ENCODE peak calls at places on chromosome 12, in five cellular contexts. One of them, this sample, is unnamed.

GRCh38 chr12:88553941-88554658 is 26.2 kb downstream of the KITLG start:
- DNase-seq in sigmoid colon: no peak
- DNase-seq in tibial artery: peak
- DNase-seq in chondrocyte: no peak
- DNase-seq in BE2C: no peak
- DNase-seq in this sample: no peak

GRCh38 chr12:100572184-100572583 is 1.3 kb upstream of the GAS2L3 start:
- DNase-seq in sigmoid colon: no peak
- DNase-seq in tibial artery: no peak
- DNase-seq in chondrocyte: no peak
- DNase-seq in BE2C: no peak
- DNase-seq in this sample: no peak

GRCh38 chr12:64528616-64529015 is 76.7 kb downstream of the TBK1 start:
- DNase-seq in sigmoid colon: no peak
- DNase-seq in tibial artery: no peak
- DNase-seq in chondrocyte: no peak
- DNase-seq in BE2C: peak
- DNase-seq in this sample: no peak

GRCh38 chr12:56998316-56998715 is 8.0 kb downstream of the ZBTB39 start:
- DNase-seq in sigmoid colon: no peak
- DNase-seq in tibial artery: no peak
- DNase-seq in chondrocyte: no peak
- DNase-seq in BE2C: no peak
- DNase-seq in this sample: no peak

GRCh38 chr12:124428136-124428791 is 133.4 kb downstream of the RFLNA start:
- DNase-seq in sigmoid colon: peak
- DNase-seq in tibial artery: no peak
- DNase-seq in chondrocyte: no peak
- DNase-seq in BE2C: peak
- DNase-seq in this sample: no peak

GRCh38 chr12:5257763-5258475 is 174.0 kb upstream of the NTF3 start:
- DNase-seq in sigmoid colon: no peak
- DNase-seq in tibial artery: no peak
- DNase-seq in chondrocyte: no peak
- DNase-seq in BE2C: no peak
- DNase-seq in this sample: no peak

GRCh38 chr12:90080616-90081015 is 372.0 kb upstream of the ATP2B1 start:
- DNase-seq in sigmoid colon: no peak
- DNase-seq in tibial artery: no peak
- DNase-seq in chondrocyte: no peak
- DNase-seq in BE2C: no peak
- DNase-seq in this sample: no peak

GRCh38 chr12:125032466-125033152 is 32.6 kb upstream of the AACS start:
- DNase-seq in sigmoid colon: no peak
- DNase-seq in tibial artery: no peak
- DNase-seq in chondrocyte: no peak
- DNase-seq in BE2C: no peak
- DNase-seq in this sample: no peak

GRCh38 chr12:12883369-12884001 is 7.9 kb upstream of the GPRC5A start:
- DNase-seq in sigmoid colon: peak
- DNase-seq in tibial artery: no peak
- DNase-seq in chondrocyte: no peak
- DNase-seq in BE2C: no peak
- DNase-seq in this sample: no peak

GRCh38 chr12:89051065-89051677 is 301.1 kb downstream of the DUSP6 start:
- DNase-seq in sigmoid colon: no peak
- DNase-seq in tibial artery: no peak
- DNase-seq in chondrocyte: no peak
- DNase-seq in BE2C: peak
- DNase-seq in this sample: no peak

GRCh38 chr12:46779879-46780278 is 45.9 kb downstream of the SLC38A4 start:
- DNase-seq in sigmoid colon: no peak
- DNase-seq in tibial artery: no peak
- DNase-seq in chondrocyte: no peak
- DNase-seq in BE2C: no peak
- DNase-seq in this sample: no peak

GRCh38 chr12:3496964-3497363 is 6.0 kb downstream of the PRMT8 start:
- DNase-seq in sigmoid colon: no peak
- DNase-seq in tibial artery: no peak
- DNase-seq in chondrocyte: no peak
- DNase-seq in BE2C: no peak
- DNase-seq in this sample: no peak

GRCh38 chr12:3236345-3237153 is 159.4 kb downstream of the TSPAN9 start:
- DNase-seq in sigmoid colon: no peak
- DNase-seq in tibial artery: no peak
- DNase-seq in chondrocyte: no peak
- DNase-seq in BE2C: peak
- DNase-seq in this sample: no peak

GRCh38 chr12:131896811-131897270 is 2.4 kb downstream of the ULK1 start:
- DNase-seq in sigmoid colon: no peak
- DNase-seq in tibial artery: no peak
- DNase-seq in chondrocyte: no peak
- DNase-seq in BE2C: no peak
- DNase-seq in this sample: peak

GRCh38 chr12:100395811-100396210 is 38.9 kb downstream of the SLC17A8 start:
- DNase-seq in sigmoid colon: no peak
- DNase-seq in tibial artery: no peak
- DNase-seq in chondrocyte: no peak
- DNase-seq in BE2C: no peak
- DNase-seq in this sample: no peak

GRCh38 chr12:69252033-69252432 is 12.7 kb downstream of the CPSF6 start:
- DNase-seq in sigmoid colon: no peak
- DNase-seq in tibial artery: no peak
- DNase-seq in chondrocyte: no peak
- DNase-seq in BE2C: no peak
- DNase-seq in this sample: no peak

GRCh38 chr12:3607039-3607719 is 116.2 kb downstream of the PRMT8 start:
- DNase-seq in sigmoid colon: no peak
- DNase-seq in tibial artery: no peak
- DNase-seq in chondrocyte: peak
- DNase-seq in BE2C: no peak
- DNase-seq in this sample: no peak

GRCh38 chr12:24111101-24111500 is 161.6 kb upstream of the SOX5 start:
- DNase-seq in sigmoid colon: no peak
- DNase-seq in tibial artery: no peak
- DNase-seq in chondrocyte: no peak
- DNase-seq in BE2C: no peak
- DNase-seq in this sample: no peak

GRCh38 chr12:4909397-4909733 is 340 bp upstream of the KCNA1 start:
- DNase-seq in sigmoid colon: no peak
- DNase-seq in tibial artery: no peak
- DNase-seq in chondrocyte: no peak
- DNase-seq in BE2C: no peak
- DNase-seq in this sample: no peak

GRCh38 chr12:101877816-101878811 is 734 bp downstream of the DRAM1 start:
- DNase-seq in sigmoid colon: peak
- DNase-seq in tibial artery: peak
- DNase-seq in chondrocyte: no peak
- DNase-seq in BE2C: no peak
- DNase-seq in this sample: no peak

GRCh38 chr12:11630046-11630706 is 19.3 kb upstream of the ETV6 start:
- DNase-seq in sigmoid colon: no peak
- DNase-seq in tibial artery: no peak
- DNase-seq in chondrocyte: no peak
- DNase-seq in BE2C: peak
- DNase-seq in this sample: no peak

GRCh38 chr12:12665194-12665593 is 30.8 kb downstream of the GPR19 start:
- DNase-seq in sigmoid colon: no peak
- DNase-seq in tibial artery: no peak
- DNase-seq in chondrocyte: no peak
- DNase-seq in BE2C: no peak
- DNase-seq in this sample: no peak

DNA sequence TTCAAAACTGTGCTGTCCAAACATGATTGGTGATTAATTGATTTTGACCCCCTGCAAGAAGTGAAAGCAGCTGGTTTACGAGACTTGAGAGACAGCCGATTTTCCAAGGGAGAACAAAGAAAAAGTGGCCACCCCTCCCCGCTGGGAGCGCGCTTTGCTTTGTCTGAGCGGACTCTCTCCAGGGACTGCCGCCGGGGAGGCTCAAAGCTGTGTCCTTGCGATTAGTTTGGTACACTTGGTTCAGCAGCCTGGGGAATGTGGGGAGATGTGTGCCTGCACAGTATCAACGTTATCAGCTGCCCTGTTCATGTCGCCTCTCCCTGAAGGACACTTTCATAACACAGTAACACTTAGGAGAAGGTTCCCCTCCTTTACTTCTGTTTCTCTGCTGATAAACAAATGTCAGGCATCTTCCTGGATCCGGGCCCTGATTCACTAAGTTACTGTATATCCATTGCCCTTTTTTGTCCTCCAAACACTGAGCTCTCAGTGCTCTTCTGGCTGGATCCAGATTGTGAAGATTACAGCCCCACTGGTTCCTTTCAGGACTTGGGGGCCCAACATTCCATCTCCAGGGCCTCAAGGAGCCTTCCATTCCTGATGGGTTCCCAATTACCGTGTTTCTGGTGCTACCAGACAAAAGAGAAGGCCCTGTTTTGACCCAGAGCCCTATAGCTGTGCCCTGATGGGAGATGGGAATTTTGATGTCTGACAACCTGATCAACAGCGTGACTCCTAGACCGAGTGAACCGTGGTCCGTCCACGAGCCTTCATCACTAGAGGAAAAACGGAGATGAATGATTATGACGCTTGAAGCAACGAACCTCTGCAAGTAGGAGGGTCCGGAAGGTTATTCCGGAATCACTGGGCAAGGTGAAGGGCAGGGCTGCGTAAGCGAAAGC is 31.7 kb upstream of the TUBA1C start:
- DNase-seq in sigmoid colon: peak
- DNase-seq in tibial artery: peak
- DNase-seq in chondrocyte: no peak
- DNase-seq in BE2C: peak
- DNase-seq in this sample: no peak
- TF ChIP-seq CTCF in sigmoid colon: no peak
- TF ChIP-seq CTCF in tibial artery: peak
- TF ChIP-seq CTCF in chondrocyte: no peak
- TF ChIP-seq CTCF in BE2C: peak
- TF ChIP-seq CTCF in this sample: no peak

DNA sequence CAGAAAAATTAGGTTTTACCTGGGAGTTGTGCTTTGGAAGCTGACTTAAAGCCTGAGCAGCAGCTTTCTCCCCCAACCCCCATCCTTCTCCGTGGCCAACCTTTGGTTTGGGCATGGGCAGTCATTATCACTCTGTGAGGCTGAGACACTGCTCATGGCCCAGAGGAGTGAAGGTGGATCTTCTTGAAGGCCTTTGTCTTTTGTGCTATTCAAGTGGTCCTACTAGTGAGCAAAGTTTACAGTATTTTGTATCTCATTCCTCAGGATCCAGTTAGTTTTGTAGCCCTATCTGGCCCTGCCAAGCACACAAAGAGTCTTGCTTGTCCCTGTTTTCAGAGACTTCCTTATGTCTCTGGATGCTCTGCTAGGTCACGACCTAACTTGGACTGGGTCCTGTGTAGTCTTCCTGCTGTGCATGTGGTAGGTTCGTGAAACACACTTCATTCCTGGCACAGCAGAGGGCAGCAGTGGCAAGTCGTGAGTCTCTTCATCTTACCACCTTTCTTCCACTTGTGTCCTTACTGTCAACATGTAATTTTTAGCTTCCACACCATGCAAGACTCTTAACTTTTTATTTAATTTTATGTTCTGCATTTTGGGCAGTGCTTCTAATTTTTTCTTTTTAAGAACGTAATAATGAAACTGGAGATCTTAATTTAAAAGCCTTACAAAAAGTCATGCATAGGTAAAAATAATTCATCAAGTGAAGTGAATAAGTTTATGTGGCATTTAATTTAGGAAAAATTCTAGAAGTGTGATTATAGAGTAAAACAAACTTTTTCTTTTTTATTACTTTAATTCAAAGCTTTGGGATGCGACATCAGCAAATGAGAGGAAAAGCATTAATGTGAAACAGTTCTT is 53.7 kb downstream of the APAF1 start:
- DNase-seq in sigmoid colon: peak
- DNase-seq in tibial artery: peak
- DNase-seq in chondrocyte: no peak
- DNase-seq in BE2C: peak
- DNase-seq in this sample: no peak
- TF ChIP-seq CTCF in sigmoid colon: peak
- TF ChIP-seq CTCF in tibial artery: peak
- TF ChIP-seq CTCF in chondrocyte: no peak
- TF ChIP-seq CTCF in BE2C: peak
- TF ChIP-seq CTCF in this sample: no peak

DNA sequence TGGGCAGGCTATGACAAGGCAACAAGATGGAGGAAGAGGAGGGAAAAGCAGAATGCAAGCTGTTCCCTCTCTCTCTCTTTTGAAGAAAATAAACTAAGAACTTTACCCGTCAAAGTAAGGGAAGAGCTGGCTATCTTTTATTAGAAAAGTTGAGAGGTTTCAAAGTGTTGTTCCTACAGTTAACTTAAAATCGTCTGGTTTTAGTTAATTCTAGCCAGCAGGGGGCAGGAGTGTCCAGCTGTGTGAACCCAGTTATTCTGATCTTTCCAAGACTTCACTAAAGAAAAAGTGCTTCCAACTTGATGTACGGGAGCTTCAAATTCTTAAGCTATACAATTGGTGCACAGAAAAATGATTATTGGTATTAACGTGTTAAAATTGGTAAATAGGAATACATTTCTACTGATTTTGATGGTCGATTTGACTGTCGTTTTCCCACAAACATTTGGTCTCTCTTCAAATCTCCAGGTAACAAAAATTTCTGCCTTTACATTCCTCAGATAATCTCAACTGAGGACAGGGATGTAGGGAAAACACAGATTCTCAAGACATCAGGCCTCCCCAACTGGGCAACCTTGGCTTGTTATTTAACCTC is 28.4 kb upstream of the MON2 start:
- DNase-seq in sigmoid colon: no peak
- DNase-seq in tibial artery: peak
- DNase-seq in chondrocyte: no peak
- DNase-seq in BE2C: peak
- DNase-seq in this sample: no peak
- TF ChIP-seq CTCF in sigmoid colon: peak
- TF ChIP-seq CTCF in tibial artery: peak
- TF ChIP-seq CTCF in chondrocyte: peak
- TF ChIP-seq CTCF in BE2C: peak
- TF ChIP-seq CTCF in this sample: no peak

DNA sequence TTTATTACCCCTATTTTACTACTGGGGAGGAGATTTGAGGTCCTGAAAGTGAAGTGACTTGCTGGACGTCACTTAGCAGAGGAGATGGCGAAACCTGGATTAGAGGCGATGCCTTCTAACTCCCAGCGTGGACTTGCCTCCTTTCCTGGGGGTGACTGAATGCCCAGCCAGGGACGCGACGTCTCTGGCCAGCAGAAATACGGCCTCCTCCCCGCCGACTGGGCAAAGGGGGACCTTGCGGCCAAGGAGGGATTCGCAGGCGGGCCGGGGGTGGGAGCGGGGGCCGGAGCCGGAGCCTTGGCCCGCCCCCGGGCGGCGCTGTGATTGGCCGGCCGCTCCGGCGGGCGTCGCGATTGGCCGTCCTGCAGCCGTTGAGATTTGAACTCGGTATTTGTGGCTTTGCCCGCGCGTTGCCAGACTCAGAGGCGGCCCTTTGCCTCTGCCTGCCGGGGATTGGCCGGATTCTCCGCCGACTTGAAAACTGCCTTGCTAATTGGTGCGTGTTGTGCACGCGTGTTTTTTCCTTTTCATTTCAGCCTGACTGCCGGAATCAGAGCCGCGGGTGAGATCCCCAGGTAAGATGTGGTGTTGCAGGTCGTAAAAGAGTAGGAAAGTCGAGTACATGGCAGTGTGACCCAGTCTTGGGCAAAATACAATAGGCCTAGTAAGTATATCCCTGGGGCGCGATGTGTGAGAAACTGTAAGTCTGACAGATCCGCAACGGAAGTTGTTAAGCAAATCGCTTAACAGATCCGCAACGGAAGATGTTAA is at the start of gene NCAPD2:
- DNase-seq in sigmoid colon: peak
- DNase-seq in tibial artery: peak
- DNase-seq in chondrocyte: peak
- DNase-seq in BE2C: peak
- DNase-seq in this sample: peak
- TF ChIP-seq CTCF in sigmoid colon: peak
- TF ChIP-seq CTCF in tibial artery: peak
- TF ChIP-seq CTCF in chondrocyte: peak
- TF ChIP-seq CTCF in BE2C: peak
- TF ChIP-seq CTCF in this sample: peak

This sample was measured in omental fat pad.